ENCODE peak calls at places on chromosomes 5 and 9, in five cellular contexts. C is naive thymus-derived CD4-positive, alpha-beta T cell; N is GM23248; K is cardiac muscle cell; V is CD4-positive, alpha-beta memory T cell. L is an unnamed sample. For H3K4me1 and H3K36me3, the result is how much of the 10 kb centered on the place peaks cover.

GRCh38 chr5:108212775-108213346 is 169.0 kb downstream of the FBXL17 start:
- DNase-seq in N (peak), K (peak), V (no peak), C (no peak), L (no peak)

GRCh38 chr5:123199527-123199926 is 110.5 kb downstream of the PRDM6 start:
- DNase-seq in N (no peak), V (no peak), K (no peak), C (no peak), L (no peak)

GRCh38 chr5:39648539-39649200 is 223.9 kb upstream of the DAB2 start:
- DNase-seq in K (no peak), N (peak), C (no peak), V (no peak), L (no peak)

GRCh38 chr5:21931076-21931475 is 922.1 kb downstream of the CDH12 start:
- DNase-seq in V (no peak), C (no peak), K (no peak), N (no peak), L (no peak)

GRCh38 chr5:91212336-91213092 is 170.6 kb downstream of the ARRDC3 start:
- DNase-seq in V (no peak), K (peak), C (no peak), N (peak), L (no peak)

GRCh38 chr5:32523625-32524024 is 61.7 kb upstream of the SUB1 start:
- DNase-seq in N (peak), V (no peak), K (no peak), C (no peak), L (no peak)

GRCh38 chr5:166625210-166625865 is 1666.1 kb upstream of the WWC1 start:
- DNase-seq in N (no peak), K (peak), V (no peak), C (no peak), L (no peak)

GRCh38 chr5:158194561-158194961 is 335.6 kb upstream of the CLINT1 start:
- DNase-seq in K (no peak), N (no peak), V (no peak), C (no peak), L (no peak)

GRCh38 chr9:129396365-129396708 is 218.3 kb upstream of the IER5L start:
- DNase-seq in K (no peak), V (no peak), N (no peak), C (no peak), L (no peak)

GRCh38 chr5:175655411-175655810 is 2.5 kb upstream of the HRH2 start:
- DNase-seq in K (no peak), N (no peak), C (no peak), V (no peak), L (no peak)

GRCh38 chr5:101024299-101024698 is 121.2 kb upstream of the ST8SIA4 start:
- DNase-seq in N (no peak), K (no peak), C (no peak), V (no peak), L (no peak)

GRCh38 chr9:109923371-109923770 is 143.4 kb downstream of the PALM2AKAP2 start:
- DNase-seq in C (no peak), N (no peak), K (peak), V (no peak), L (no peak)

GRCh38 chr9:123002754-123003153 is 30.7 kb upstream of the GPR21 start:
- DNase-seq in V (no peak), C (no peak), N (no peak), K (peak), L (no peak)

GRCh38 chr5:106873558-106873957 is 797.2 kb downstream of the EFNA5 start:
- DNase-seq in K (no peak), V (no peak), C (no peak), N (no peak), L (no peak)

GRCh38 chr5:94153736-94154450 is 412.5 kb upstream of the POU5F2 start:
- DNase-seq in N (peak), K (peak), V (no peak), C (no peak), L (no peak)

GRCh38 chr5:117652001-117652639 is 1077.5 kb upstream of the SEMA6A start:
- DNase-seq in K (no peak), C (no peak), V (no peak), N (no peak), L (no peak)
- H3K4me1 ChIP-seq in K (under half), C (under half), V (under half), N (under half), L (under half)

DNA sequence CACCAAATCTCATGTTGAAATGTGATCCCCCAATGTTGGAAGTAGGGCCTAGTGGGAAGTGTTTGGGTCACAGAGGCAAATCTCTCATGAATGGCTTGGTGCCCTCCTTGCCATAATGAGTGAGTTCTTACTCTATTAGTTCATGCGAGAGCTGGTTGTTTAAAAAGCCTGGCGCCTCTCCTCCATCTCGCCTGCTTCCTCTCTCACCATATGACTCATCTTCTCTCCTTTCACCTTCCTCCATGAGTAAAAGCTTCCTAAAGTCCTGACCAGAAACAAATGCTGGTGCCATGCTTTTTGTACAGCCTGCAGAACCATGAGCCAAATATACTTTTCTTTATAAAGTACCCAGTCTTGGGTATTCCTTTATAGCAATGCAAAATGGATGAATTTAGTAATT is 20.9 kb upstream of the ARHGAP26 start:
- DNase-seq in K (peak), V (no peak), C (no peak), N (peak), L (no peak)
- H3K36me3 ChIP-seq in K (under half), V (under half), C (under half), N (under half), L (under half)

GRCh38 chr9:99237356-99237755 is 15.3 kb downstream of the SEC61B start:
- DNase-seq in K (no peak), V (no peak), C (no peak), N (no peak), L (no peak)

GRCh38 chr9:99235069-99235468 is 13.0 kb downstream of the SEC61B start:
- DNase-seq in V (no peak), N (no peak), C (no peak), K (no peak), L (no peak)

GRCh38 chr9:99234618-99235017 is 12.5 kb downstream of the SEC61B start:
- DNase-seq in V (no peak), C (no peak), K (no peak), N (no peak), L (no peak)

GRCh38 chr9:99238331-99238730 is 16.2 kb downstream of the SEC61B start:
- DNase-seq in V (no peak), C (no peak), N (no peak), K (no peak), L (no peak)

GRCh38 chr9:99235874-99236627 is 14.0 kb downstream of the SEC61B start:
- DNase-seq in C (no peak), V (no peak), K (no peak), N (no peak), L (no peak)
- H3K4me3 ChIP-seq in C (no peak), V (no peak), K (no peak), N (no peak), L (no peak)

GRCh38 chr5:17315710-17316221 is 98.3 kb downstream of the BASP1 start:
- DNase-seq in N (peak), C (no peak), K (peak), V (no peak), L (no peak)
- H3K4me1 ChIP-seq in N (under half), C (under half), K (under half), V (under half), L (under half)

GRCh38 chr5:137960819-137961218 is 71.6 kb downstream of the PKD2L2 start:
- DNase-seq in K (no peak), N (no peak), V (no peak), C (no peak), L (no peak)
- H3K36me3 ChIP-seq in K (under half), N (under half), V (under half), C (half or more), L (under half)